ENCODE peak calls at places on chromosomes 3 and 15, in seven cellular contexts. N, P, V, A, B, S and Z are unnamed samples.

GRCh38 chr3:87761795-87762194 is 297.0 kb downstream of the CGGBP1 start:
- DNase-seq in N (no peak), P (no peak), V (no peak), A (no peak), B (no peak), S (no peak), Z (no peak)

GRCh38 chr3:142117052-142117451 is 32.3 kb downstream of the TFDP2 start:
- DNase-seq in N (no peak), P (no peak), V (no peak), A (no peak), B (no peak), S (peak), Z (no peak)

GRCh38 chr3:148794357-148794756 is 33.3 kb upstream of the CPB1 start:
- DNase-seq in N (no peak), P (no peak), V (no peak), A (no peak), B (no peak), S (no peak), Z (no peak)

GRCh38 chr3:51270559-51270958 is 114.5 kb upstream of the MANF start:
- DNase-seq in N (no peak), P (no peak), V (no peak), A (no peak), B (no peak), S (no peak), Z (no peak)

GRCh38 chr3:122258757-122259371 is 66.2 kb upstream of the CSTA start:
- DNase-seq in N (peak), P (no peak), V (no peak), A (peak), B (peak), S (peak), Z (peak)

GRCh38 chr3:74639681-74640080 is 25.2 kb upstream of the CNTN3 start:
- DNase-seq in N (no peak), P (no peak), V (no peak), A (no peak), B (no peak), S (no peak), Z (no peak)

GRCh38 chr3:28050895-28051294 is 190.5 kb upstream of the CMC1 start:
- DNase-seq in N (no peak), P (no peak), V (peak), A (no peak), B (no peak), S (no peak), Z (no peak)

GRCh38 chr3:52437326-52438103 is 7.4 kb downstream of the SEMA3G start:
- DNase-seq in N (no peak), P (no peak), V (no peak), A (peak), B (peak), S (no peak), Z (peak)

GRCh38 chr15:92069308-92070244 is 216.1 kb downstream of the SLCO3A1 start:
- DNase-seq in N (no peak), P (no peak), V (peak), A (no peak), B (peak), S (no peak), Z (peak)

GRCh38 chr3:116470589-116470988 is 25.3 kb upstream of the LSAMP start:
- DNase-seq in N (no peak), P (no peak), V (no peak), A (no peak), B (no peak), S (no peak), Z (no peak)

GRCh38 chr3:45987368-45988099 is 8.1 kb downstream of the FYCO1 start:
- DNase-seq in N (no peak), P (no peak), V (no peak), A (no peak), B (no peak), S (no peak), Z (no peak)

GRCh38 chr15:62288361-62289017 is 123.4 kb upstream of the C2CD4B start:
- DNase-seq in N (no peak), P (no peak), V (no peak), A (no peak), B (no peak), S (no peak), Z (no peak)

GRCh38 chr3:126858887-126859286 is 124.0 kb upstream of the PLXNA1 start:
- DNase-seq in N (no peak), P (no peak), V (peak), A (no peak), B (no peak), S (no peak), Z (no peak)

GRCh38 chr15:57019496-57020160 is 101.2 kb downstream of the TCF12 start:
- DNase-seq in N (no peak), P (no peak), V (no peak), A (no peak), B (no peak), S (no peak), Z (no peak)

GRCh38 chr3:28345690-28346089 is 2.8 kb upstream of the ZCWPW2 start:
- DNase-seq in N (no peak), P (no peak), V (no peak), A (no peak), B (no peak), S (no peak), Z (no peak)

GRCh38 chr15:58457466-58457965 is 25.7 kb downstream of the LIPC start:
- DNase-seq in N (no peak), P (no peak), V (no peak), A (no peak), B (no peak), S (no peak), Z (no peak)